ENCODE peak calls at places on chromosomes 1 and 21, in nine cellular contexts. B is endothelial cell of umbilical vein, V is WTC11, P is HCT116, L is H1, D is HepG2, H is SK-N-SH, Y is A549, Z is GM12878. F is an unnamed sample.

GRCh38 chr1:93219443-93219842 is 38.9 kb downstream of the CCDC18 start:
- DNase-seq in B (no peak), V (no peak), P (no peak), L (no peak), D (no peak), H (no peak), Y (no peak), Z (peak; percentile 16), F (peak; percentile 22)

GRCh38 chr21:14358775-14359174 is 24.2 kb downstream of the HSPA13 start:
- DNase-seq in B (peak; percentile 15), V (no peak), P (no peak), L (no peak), D (no peak), H (no peak), Y (no peak), Z (no peak), F (no peak)

GRCh38 chr1:57024855-57025254 is 59.0 kb upstream of the C8B start:
- DNase-seq in B (no peak), V (no peak), P (no peak), L (no peak), D (no peak), H (no peak), Y (no peak), Z (no peak), F (no peak)

GRCh38 chr1:8318436-8318835 is 522 bp downstream of the SLC45A1 start:
- DNase-seq in B (no peak), V (peak; percentile 22), P (no peak), L (no peak), D (no peak), H (no peak), Y (no peak), Z (no peak), F (peak; percentile 17)

GRCh38 chr21:25296239-25296638 is 311.0 kb downstream of the MRPL39 start:
- DNase-seq in B (no peak), V (no peak), P (no peak), L (no peak), D (no peak), H (no peak), Y (no peak), Z (no peak), F (no peak)

GRCh38 chr1:213277036-213277435 is 226.0 kb downstream of the RPS6KC1 start:
- DNase-seq in B (peak; percentile 53), V (no peak), P (no peak), L (no peak), D (peak; percentile 45), H (no peak), Y (no peak), Z (no peak), F (no peak)

GRCh38 chr1:53121319-53122172 is 20.9 kb downstream of the SLC1A7 start:
- DNase-seq in B (no peak), V (no peak), P (no peak), L (no peak), D (peak; percentile 83), H (peak; percentile 62), Y (no peak), Z (no peak), F (peak; percentile 28)

GRCh38 chr1:32352831-32353383 is 9.4 kb downstream of the FAM229A start:
- DNase-seq in B (no peak), V (no peak), P (no peak), L (no peak), D (no peak), H (no peak), Y (no peak), Z (no peak), F (no peak)

GRCh38 chr1:207974146-207974545 is 63.2 kb upstream of the CD34 start:
- DNase-seq in B (no peak), V (no peak), P (no peak), L (no peak), D (no peak), H (no peak), Y (no peak), Z (no peak), F (peak; percentile 13)

GRCh38 chr1:59298710-59299346 is 1.9 kb downstream of the FGGY start:
- DNase-seq in B (no peak), V (no peak), P (peak; percentile 77), L (no peak), D (peak; percentile 35), H (no peak), Y (no peak), Z (no peak), F (no peak)

GRCh38 chr1:25895365-25895990 is 10.7 kb downstream of the STMN1 start:
- DNase-seq in B (peak; percentile 95), V (peak; percentile 94), P (peak; percentile 73), L (peak; percentile 96), D (peak; percentile 75), H (peak; percentile 95), Y (peak; percentile 93), Z (no peak), F (peak; percentile 90)
- TF ChIP-seq MAX in B (no peak), V (no peak), P (no peak), L (no peak), D (no peak), H (peak; percentile 46), Y (no peak), Z (no peak), F (peak; percentile 43)

GRCh38 chr1:184802739-184803492 is 48.3 kb upstream of the EDEM3 start:
- DNase-seq in B (no peak), V (no peak), P (no peak), L (no peak), D (no peak), H (peak; percentile 24), Y (no peak), Z (no peak), F (no peak)

GRCh38 chr1:184800876-184801275 is 46.2 kb upstream of the EDEM3 start:
- DNase-seq in B (no peak), V (no peak), P (no peak), L (no peak), D (no peak), H (no peak), Y (no peak), Z (no peak), F (no peak)

GRCh38 chr1:184805667-184806295 is 51.1 kb upstream of the EDEM3 start:
- DNase-seq in B (peak; percentile 83), V (peak; percentile 86), P (peak; percentile 72), L (peak; percentile 91), D (peak; percentile 65), H (peak; percentile 80), Y (peak; percentile 76), Z (peak; percentile 55), F (peak; percentile 88)

GRCh38 chr1:184804220-184804619 is 49.6 kb upstream of the EDEM3 start:
- DNase-seq in B (no peak), V (no peak), P (no peak), L (no peak), D (no peak), H (no peak), Y (no peak), Z (no peak), F (no peak)

GRCh38 chr1:184801503-184801902 is 46.8 kb upstream of the EDEM3 start:
- DNase-seq in B (peak; percentile 86), V (no peak), P (no peak), L (no peak), D (no peak), H (no peak), Y (no peak), Z (no peak), F (no peak)
- TF ChIP-seq MAX in B (no peak), V (no peak), P (no peak), L (no peak), D (no peak), H (peak; percentile 83), Y (no peak), Z (no peak), F (no peak)

DNA sequence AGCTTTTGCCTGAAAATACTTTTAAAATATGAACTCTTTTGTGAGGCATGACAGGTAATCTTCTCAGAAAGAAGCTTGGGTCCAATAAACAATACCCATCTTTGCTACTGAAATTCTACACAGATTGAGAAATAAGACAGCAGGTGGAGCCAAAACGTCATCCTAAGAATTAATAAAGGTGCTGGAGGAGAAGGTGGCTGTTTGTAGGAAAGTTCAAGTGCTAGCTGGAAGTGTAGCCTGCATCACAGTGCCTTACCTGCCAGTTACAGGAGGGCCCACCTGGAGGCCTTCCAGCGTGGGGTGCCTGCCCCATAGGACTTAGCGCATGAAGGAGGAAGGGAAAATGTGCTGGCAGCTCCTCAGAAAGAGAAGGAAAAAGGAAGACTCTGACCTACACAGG is 93.7 kb downstream of the TTC3 start:
- DNase-seq in B (peak; percentile 43), V (no peak), P (peak; percentile 23), L (no peak), D (no peak), H (no peak), Y (no peak), Z (no peak), F (peak; percentile 35)
- TF ChIP-seq MAX in B (no peak), V (no peak), P (no peak), L (no peak), D (no peak), H (no peak), Y (no peak), Z (no peak), F (no peak)

GRCh38 chr1:227586733-227587132 is 23.4 kb downstream of the ZNF678 start:
- DNase-seq in B (no peak), V (no peak), P (no peak), L (no peak), D (no peak), H (no peak), Y (no peak), Z (no peak), F (no peak)
- TF ChIP-seq MAX in B (no peak), V (no peak), P (no peak), L (no peak), D (no peak), H (no peak), Y (no peak), Z (no peak), F (no peak)

GRCh38 chr1:18109058-18109755 is 1.6 kb downstream of the IGSF21 start:
- DNase-seq in B (no peak), V (no peak), P (no peak), L (peak; percentile 61), D (no peak), H (peak; percentile 76), Y (no peak), Z (no peak), F (no peak)

GRCh38 chr1:18110968-18111367 is 3.4 kb downstream of the IGSF21 start:
- DNase-seq in B (no peak), V (peak; percentile 60), P (no peak), L (peak; percentile 83), D (no peak), H (no peak), Y (no peak), Z (no peak), F (no peak)

GRCh38 chr1:18108313-18109057 is 887 bp downstream of the IGSF21 start:
- DNase-seq in B (no peak), V (no peak), P (no peak), L (no peak), D (no peak), H (peak; percentile 49), Y (no peak), Z (no peak), F (no peak)

GRCh38 chr1:18110598-18110939 is 3.0 kb downstream of the IGSF21 start:
- DNase-seq in B (no peak), V (no peak), P (no peak), L (no peak), D (no peak), H (no peak), Y (no peak), Z (no peak), F (no peak)

GRCh38 chr1:18109756-18110597 is 2.4 kb downstream of the IGSF21 start:
- DNase-seq in B (no peak), V (peak; percentile 94), P (no peak), L (peak; percentile 96), D (no peak), H (peak; percentile 80), Y (peak; percentile 25), Z (no peak), F (no peak)
- TF ChIP-seq MAX in B (no peak), V (peak; percentile 82), P (no peak), L (peak; percentile 93), D (no peak), H (no peak), Y (peak; percentile 18), Z (no peak), F (no peak)

GRCh38 chr1:168141986-168142385 is 5.3 kb upstream of the GPR161 start:
- DNase-seq in B (no peak), V (no peak), P (no peak), L (no peak), D (peak; percentile 6), H (no peak), Y (no peak), Z (no peak), F (no peak)
- TF ChIP-seq MAX in B (no peak), V (no peak), P (no peak), L (no peak), D (no peak), H (no peak), Y (no peak), Z (no peak), F (no peak)